ENCODE peak calls at places on chromosomes 7 and 10, in six cellular contexts. R is foreskin fibroblast, W is dorsolateral prefrontal cortex, S is IMR-90, I is AG10803, L is astrocyte of the cerebellum. M is an unnamed sample.

GRCh38 chr10:52419281-52419680 is 105.2 kb downstream of the DKK1 start:
- DNase-seq in R (no peak), W (no peak), L (no peak), I (no peak), S (no peak), M (no peak)

GRCh38 chr10:85614981-85615380 is 751.6 kb downstream of the GRID1 start:
- DNase-seq in L (no peak), S (no peak), W (no peak), I (no peak), R (no peak), M (no peak)

GRCh38 chr10:123146013-123146891 is 1.7 kb upstream of the HMX2 start:
- DNase-seq in R (no peak), W (no peak), I (no peak), L (no peak), S (no peak), M (no peak)

GRCh38 chr7:50305697-50306300 is 1.3 kb downstream of the IKZF1 start:
- DNase-seq in L (no peak), S (no peak), W (no peak), I (no peak), R (no peak), M (no peak)

GRCh38 chr7:41774966-41775365 is 72.1 kb upstream of the INHBA start:
- DNase-seq in I (no peak), L (no peak), W (no peak), R (peak), S (no peak), M (no peak)

GRCh38 chr7:81833401-81833800 is 63.6 kb upstream of the HGF start:
- DNase-seq in I (peak), W (no peak), S (peak), L (peak), R (no peak), M (no peak)

GRCh38 chr7:131011976-131012375 is 278.0 kb upstream of the KLF14 start:
- DNase-seq in W (no peak), S (peak), L (peak), I (peak), R (peak), M (no peak)

GRCh38 chr10:12322583-12323131 is 26.7 kb upstream of the CAMK1D start:
- DNase-seq in L (no peak), S (no peak), I (no peak), W (no peak), R (no peak), M (no peak)

GRCh38 chr10:124384591-124385190 is 34.0 kb downstream of the OAT start:
- DNase-seq in L (no peak), R (no peak), I (no peak), W (no peak), S (no peak), M (no peak)

GRCh38 chr10:10589540-10589939 is 428.1 kb upstream of the CELF2 start:
- DNase-seq in R (peak), I (peak), L (peak), S (peak), W (no peak), M (peak)

GRCh38 chr10:97069576-97070362 is 116.0 kb downstream of the SLIT1 start:
- DNase-seq in R (peak), W (no peak), I (no peak), L (no peak), S (no peak), M (no peak)

GRCh38 chr7:89401099-89401498 is 605.6 kb upstream of the TEX47 start:
- DNase-seq in I (peak), S (no peak), R (peak), W (no peak), L (no peak), M (no peak)

GRCh38 chr10:60101821-60102220 is 195.5 kb upstream of the CCDC6 start:
- DNase-seq in W (no peak), L (no peak), I (no peak), S (no peak), R (no peak), M (no peak)

GRCh38 chr10:72455889-72456588 is 101.3 kb upstream of the DNAJB12 start:
- DNase-seq in W (no peak), R (no peak), I (no peak), L (no peak), S (peak), M (peak)
- TF ChIP-seq CTCF in W (no peak), R (no peak), I (no peak), L (no peak), S (no peak), M (no peak)

GRCh38 chr7:151763420-151763984 is 113.4 kb downstream of the PRKAG2 start:
- DNase-seq in R (no peak), W (no peak), S (no peak), L (no peak), I (no peak), M (no peak)
- TF ChIP-seq CTCF in R (no peak), W (no peak), S (no peak), L (no peak), I (no peak), M (no peak)

GRCh38 chr7:80729586-80730320 is 91.3 kb downstream of the CD36 start:
- DNase-seq in W (no peak), R (peak), L (peak), S (peak), I (peak), M (no peak)

GRCh38 chr7:80735330-80735729 is 96.9 kb downstream of the CD36 start:
- DNase-seq in W (no peak), L (no peak), R (no peak), S (no peak), I (no peak), M (no peak)

GRCh38 chr7:80726731-80727130 is 88.3 kb downstream of the CD36 start:
- DNase-seq in I (no peak), L (no peak), S (no peak), R (no peak), W (no peak), M (no peak)

GRCh38 chr7:80736371-80736770 is 97.9 kb downstream of the CD36 start:
- DNase-seq in W (no peak), L (no peak), S (peak), I (no peak), R (peak), M (no peak)

DNA sequence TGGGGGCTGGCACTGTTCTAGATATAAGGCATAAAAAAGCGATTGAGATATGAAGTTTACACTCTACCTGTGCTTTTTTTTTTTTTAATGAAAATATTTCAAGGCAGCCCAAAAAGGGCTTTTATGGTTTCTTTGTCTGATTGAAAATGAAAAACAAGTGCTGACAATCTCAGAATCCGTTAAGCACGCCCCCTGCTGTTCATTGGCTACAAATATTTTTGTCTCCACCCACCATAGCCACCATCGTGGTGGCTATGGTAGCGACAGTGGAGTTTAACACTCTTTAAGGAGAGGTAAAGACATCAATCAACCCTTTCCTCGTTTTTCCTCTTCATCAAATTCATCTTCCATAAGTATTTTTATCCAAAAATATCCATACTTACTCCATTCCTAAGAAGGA is 94.2 kb downstream of the CD36 start:
- DNase-seq in R (no peak), I (no peak), S (no peak), L (no peak), W (no peak), M (no peak)
- TF ChIP-seq CTCF in R (no peak), I (no peak), S (no peak), L (no peak), W (no peak), M (peak)

DNA sequence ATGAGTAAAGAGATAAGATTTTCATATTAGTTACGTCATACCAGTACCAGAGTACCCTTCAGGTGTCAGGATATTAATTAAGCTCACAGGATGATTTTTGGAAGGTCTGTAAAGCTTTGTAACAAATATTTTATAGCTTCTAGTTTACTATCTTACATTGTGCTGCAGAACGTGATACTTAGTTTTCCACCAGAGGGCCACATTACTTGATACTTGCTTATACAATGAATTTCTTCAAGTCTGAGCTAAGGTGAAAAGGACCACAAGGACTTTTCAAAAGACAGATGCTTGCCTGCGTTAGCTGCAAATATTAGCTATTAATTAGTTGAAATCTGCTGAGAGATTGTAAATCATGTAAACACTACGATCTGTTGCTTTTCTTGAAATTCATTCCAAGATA is 12.2 kb downstream of the FOXP2 start:
- DNase-seq in W (no peak), L (peak), I (peak), S (peak), R (peak), M (no peak)
- TF ChIP-seq CTCF in W (peak), L (peak), I (peak), S (peak), R (peak), M (peak)

GRCh38 chr7:73313521-73313906 is 4.9 kb upstream of the NSUN5 start:
- DNase-seq in I (no peak), L (no peak), W (no peak), R (no peak), S (no peak), M (no peak)
- TF ChIP-seq CTCF in I (no peak), L (no peak), W (no peak), R (no peak), S (no peak), M (no peak)

DNA sequence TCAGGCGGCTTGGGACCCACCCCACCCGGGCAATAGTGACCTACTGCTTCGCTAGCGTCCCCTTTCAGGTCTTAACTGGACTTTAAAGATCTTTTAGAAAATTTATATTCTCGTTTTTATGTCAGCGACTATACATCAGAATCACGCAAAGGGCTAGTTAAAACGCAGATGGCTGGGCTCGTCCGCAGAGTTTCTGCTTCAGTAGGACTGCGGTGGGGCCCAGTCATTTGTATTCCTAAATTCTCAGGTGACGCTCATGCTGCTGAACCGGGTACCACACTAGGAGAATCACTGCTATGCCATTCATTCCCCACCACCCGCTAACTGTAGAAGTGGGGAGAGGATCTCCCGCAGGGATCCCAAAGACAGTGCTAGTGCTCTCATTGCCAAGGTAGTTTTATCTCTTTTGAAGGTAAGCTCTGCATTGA is 12.0 kb upstream of the SP8 start:
- DNase-seq in R (peak), I (no peak), W (no peak), S (no peak), L (no peak), M (no peak)
- TF ChIP-seq CTCF in R (no peak), I (no peak), W (no peak), S (no peak), L (no peak), M (no peak)

DNA sequence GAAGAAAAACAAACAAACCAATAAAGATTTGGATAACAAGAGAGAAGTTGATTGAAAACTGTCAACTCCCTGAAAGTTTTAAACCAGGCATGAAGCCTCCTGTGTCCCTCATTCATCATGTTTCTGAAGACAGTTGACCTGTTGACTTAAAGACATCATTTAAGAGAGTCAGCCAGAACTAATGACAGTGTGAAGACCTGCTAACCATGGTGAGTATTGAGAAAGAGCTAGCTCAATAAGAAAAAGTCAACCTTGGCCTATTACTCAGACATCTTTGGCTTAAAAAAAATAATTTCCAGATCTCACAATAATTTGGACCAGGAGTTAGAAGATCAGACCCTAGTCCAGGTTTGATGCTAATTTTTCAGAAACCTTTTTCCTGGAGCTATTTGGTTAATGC is 45.3 kb upstream of the ANKRD1 start:
- DNase-seq in I (no peak), R (peak), W (no peak), S (no peak), L (no peak), M (no peak)
- TF ChIP-seq CTCF in I (no peak), R (no peak), W (no peak), S (no peak), L (no peak), M (no peak)